ENCODE peak calls at places on chromosomes 12 and 14, in six cellular contexts. K is vagina, I is left ventricle myocardium inferior, W is cardiac muscle cell, M is kidney epithelial cell, O is stomach. X is an unnamed sample.
A peak's percentile ranks its signal among the peaks of the same experiment; 100 is the strongest.

GRCh38 chr12:54277823-54278276 is 2.1 kb downstream of the CBX5 start:
- DNase-seq in K (no peak), I (no peak), W (no peak), M (no peak), O (no peak), X (no peak)

GRCh38 chr12:66725031-66725430 is 46.2 kb upstream of the GRIP1 start:
- DNase-seq in K (no peak), I (no peak), W (no peak), M (no peak), O (no peak), X (no peak)

GRCh38 chr12:106127289-106128126 is 11.2 kb downstream of the NUAK1 start:
- DNase-seq in K (no peak), I (no peak), W (no peak), M (no peak), O (no peak), X (no peak)

GRCh38 chr14:24253936-24254335 is 9.0 kb downstream of the TGM1 start:
- DNase-seq in K (no peak), I (peak; percentile 2), W (no peak), M (no peak), O (no peak), X (no peak)

GRCh38 chr12:100234591-100235304 is 32.1 kb downstream of the DEPDC4 start:
- DNase-seq in K (no peak), I (no peak), W (peak; percentile 46), M (no peak), O (no peak), X (peak; percentile 50)

GRCh38 chr12:30415777-30416176 is 279.9 kb downstream of the IPO8 start:
- DNase-seq in K (no peak), I (no peak), W (no peak), M (no peak), O (no peak), X (no peak)

GRCh38 chr12:113271853-113272561 is 50.7 kb downstream of the TPCN1 start:
- DNase-seq in K (no peak), I (peak; percentile 85), W (no peak), M (no peak), O (peak; percentile 43), X (no peak)

GRCh38 chr12:69684472-69684871 is 14.6 kb downstream of the BEST3 start:
- DNase-seq in K (no peak), I (no peak), W (no peak), M (no peak), O (no peak), X (no peak)

GRCh38 chr14:38078393-38078792 is 129.3 kb upstream of the SSTR1 start:
- DNase-seq in K (no peak), I (no peak), W (no peak), M (no peak), O (peak; percentile 30), X (no peak)

GRCh38 chr12:131533139-131533538 is 177.8 kb upstream of the SFSWAP start:
- DNase-seq in K (no peak), I (no peak), W (no peak), M (no peak), O (no peak), X (no peak)

GRCh38 chr12:124617615-124618014 is 50.2 kb upstream of the NCOR2 start:
- DNase-seq in K (no peak), I (peak; percentile 70), W (no peak), M (no peak), O (no peak), X (no peak)

GRCh38 chr14:71532349-71532748 is 399.9 kb upstream of the RGS6 start:
- DNase-seq in K (no peak), I (no peak), W (no peak), M (no peak), O (no peak), X (no peak)

GRCh38 chr12:30599631-30600030 is 96.0 kb downstream of the IPO8 start:
- DNase-seq in K (no peak), I (no peak), W (no peak), M (no peak), O (no peak), X (no peak)

GRCh38 chr14:93832665-93833064 is 44.4 kb upstream of the PRIMA1 start:
- DNase-seq in K (peak; percentile 81), I (peak; percentile 48), W (no peak), M (no peak), O (peak; percentile 80), X (no peak)

GRCh38 chr12:46702581-46703344 is 123.0 kb downstream of the SLC38A4 start:
- DNase-seq in K (no peak), I (no peak), W (no peak), M (no peak), O (no peak), X (no peak)

GRCh38 chr14:62301911-62302310 is 539.7 kb downstream of the SNAPC1 start:
- DNase-seq in K (no peak), I (no peak), W (no peak), M (no peak), O (no peak), X (no peak)

GRCh38 chr12:55659486-55660385 is 23.0 kb downstream of the OR10P1 start:
- DNase-seq in K (no peak), I (peak; percentile 48), W (peak; percentile 52), M (no peak), O (no peak), X (peak; percentile 37)

GRCh38 chr12:10113085-10113484 is 14.3 kb upstream of the CLEC1A start:
- DNase-seq in K (no peak), I (no peak), W (no peak), M (no peak), O (no peak), X (no peak)

GRCh38 chr14:95961481-95961880 is 77.7 kb upstream of the C14orf132 start:
- DNase-seq in K (no peak), I (no peak), W (no peak), M (no peak), O (no peak), X (no peak)
- H3K4me3 ChIP-seq in K (no peak overlapping the region), I (no peak overlapping the region), W (no peak overlapping the region), M (no peak overlapping the region), O (no peak overlapping the region), X (no peak overlapping the region)

DNA sequence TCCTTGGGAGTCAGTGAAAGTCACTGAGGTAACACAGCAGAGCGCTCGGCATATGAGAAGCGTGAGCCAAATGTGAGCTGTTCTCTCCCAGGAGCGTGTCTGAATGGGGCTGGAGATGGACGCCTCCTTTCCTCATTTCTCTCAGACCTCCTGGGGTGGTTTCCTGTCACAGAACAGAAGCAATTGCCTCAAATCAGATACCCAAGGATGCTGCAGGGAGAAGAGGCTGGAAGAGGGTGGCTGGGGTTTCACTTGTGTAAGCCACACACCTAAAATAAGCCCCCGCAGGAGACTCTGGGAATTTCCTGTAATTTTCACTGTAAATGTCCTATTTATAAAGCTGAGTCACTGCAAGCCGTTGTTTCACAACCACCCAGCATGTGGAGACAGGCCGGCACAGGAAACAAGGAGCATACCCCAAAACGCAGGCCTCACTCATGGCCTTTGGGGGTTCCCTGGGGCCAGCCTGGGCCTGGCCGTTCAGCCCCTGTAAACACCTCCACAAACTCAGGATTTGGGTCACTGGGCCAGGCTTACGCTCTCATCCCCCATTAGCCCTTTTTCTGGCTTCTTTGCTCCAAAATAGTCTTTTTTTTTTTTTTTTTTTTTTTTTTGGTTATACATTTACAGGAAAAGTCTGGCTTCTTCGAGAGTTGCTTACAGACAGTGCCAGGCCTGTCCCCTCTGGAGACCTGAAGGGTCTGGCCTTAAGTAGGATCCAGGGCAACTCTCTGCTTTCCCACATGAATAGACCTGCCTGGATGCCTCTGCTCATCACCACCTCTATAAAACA is 55.3 kb downstream of the VCPKMT start:
- DNase-seq in K (no peak), I (peak; percentile 38), W (no peak), M (peak; percentile 82), O (no peak), X (peak; percentile 87)
- H3K4me3 ChIP-seq in K (no peak overlapping the region), I (peak overlapping the region; percentile 41), W (no peak overlapping the region), M (no peak overlapping the region), O (no peak overlapping the region), X (peak overlapping the region; percentile 67)

GRCh38 chr12:122895290-122895689 is 634 bp downstream of the VPS37B start:
- DNase-seq in K (no peak), I (no peak), W (no peak), M (no peak), O (no peak), X (no peak)

GRCh38 chr12:122891661-122892525 is 4.0 kb downstream of the VPS37B start:
- DNase-seq in K (no peak), I (no peak), W (peak; percentile 85), M (no peak), O (no peak), X (no peak)

GRCh38 chr12:122894173-122895121 is 1.5 kb downstream of the VPS37B start:
- DNase-seq in K (no peak), I (no peak), W (no peak), M (no peak), O (peak; percentile 89), X (no peak)

GRCh38 chr12:122895757-122896636 is at the start of gene VPS37B:
- DNase-seq in K (no peak), I (peak; percentile 83), W (peak; percentile 77), M (no peak), O (peak; percentile 87), X (peak; percentile 88)

DNA sequence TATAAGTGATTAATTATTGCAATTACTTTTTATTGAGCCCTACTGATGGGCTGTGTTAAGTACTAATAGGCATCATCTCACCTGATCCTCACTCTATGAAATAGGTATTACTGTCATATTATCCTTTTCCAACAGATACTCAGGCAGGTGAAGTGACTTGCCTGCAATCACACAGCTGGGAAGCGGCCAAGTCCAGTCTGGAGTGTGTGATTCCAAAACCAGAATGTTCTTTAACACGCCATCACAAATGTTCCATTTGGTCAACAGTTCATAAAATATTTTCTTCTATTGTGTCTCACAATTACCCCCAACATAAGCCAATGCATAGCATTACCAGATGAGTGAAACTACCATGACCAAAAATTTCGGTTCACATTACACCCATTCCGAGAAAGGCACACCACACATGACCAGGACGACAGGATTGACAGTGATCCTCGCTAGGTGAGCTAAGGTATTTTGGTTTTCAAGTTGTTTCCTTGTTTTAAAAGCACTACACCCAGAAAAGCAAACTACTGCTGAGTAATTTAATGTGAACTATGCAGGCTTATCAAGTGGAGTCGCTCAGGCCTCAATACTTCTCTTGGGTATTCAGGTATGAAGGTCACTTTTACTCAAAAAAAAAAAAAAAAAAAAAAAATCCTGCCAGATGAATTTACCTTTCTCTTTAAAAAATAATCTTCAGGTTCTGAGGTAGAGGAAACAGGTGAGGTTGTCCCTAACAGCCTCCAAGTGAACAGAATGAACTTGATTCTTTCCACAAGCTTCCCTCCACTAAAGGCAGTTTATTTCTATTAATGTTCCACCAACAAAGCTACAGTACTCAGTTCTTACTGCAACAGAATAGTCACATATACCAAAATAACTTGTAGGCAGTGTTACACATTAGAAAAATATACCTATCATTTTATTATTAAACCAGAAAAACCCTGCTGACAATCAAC is 2.4 kb downstream of the VPS37B start:
- DNase-seq in K (no peak), I (no peak), W (no peak), M (no peak), O (peak; percentile 65), X (no peak)
- H3K4me3 ChIP-seq in K (peak overlapping the region; percentile 97), I (peak overlapping the region; percentile 78), W (no peak overlapping the region), M (no peak overlapping the region), O (peak overlapping the region; percentile 97), X (no peak overlapping the region)

DNA sequence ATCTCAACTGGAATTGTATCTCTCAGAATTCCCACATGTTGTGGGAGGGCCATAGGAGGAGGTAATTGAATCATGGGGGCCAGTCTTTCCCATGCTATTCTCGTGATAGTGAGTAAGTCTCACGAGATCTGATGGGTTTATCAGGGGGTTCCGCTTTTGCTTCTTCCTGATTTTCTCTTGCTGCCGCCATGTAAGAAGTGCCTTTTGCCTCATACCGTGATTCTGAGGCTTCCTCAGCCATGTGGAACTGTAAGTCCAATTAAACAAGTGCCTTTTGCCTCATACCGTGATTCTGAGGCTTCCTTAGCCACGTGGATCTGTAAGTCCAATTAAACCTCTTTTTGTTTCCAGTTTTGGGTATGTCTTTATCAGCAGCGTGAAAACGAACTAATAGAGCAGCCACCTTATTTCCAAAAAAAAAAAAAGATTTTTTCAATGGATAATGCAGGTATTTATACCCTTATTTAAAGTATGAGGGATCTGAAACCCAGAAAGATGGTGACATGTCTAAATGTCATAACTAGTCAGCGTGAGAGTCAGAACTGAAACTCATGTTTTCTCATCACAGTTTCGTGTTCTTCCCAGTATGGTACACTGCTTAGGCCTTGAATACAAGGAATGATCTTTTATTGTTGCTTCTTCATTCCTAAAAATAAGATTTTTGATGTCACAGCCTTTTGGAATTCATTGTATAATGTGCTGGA is 89.6 kb downstream of the ERC1 start:
- DNase-seq in K (no peak), I (no peak), W (no peak), M (no peak), O (no peak), X (peak; percentile 66)
- H3K4me3 ChIP-seq in K (no peak overlapping the region), I (no peak overlapping the region), W (no peak overlapping the region), M (no peak overlapping the region), O (no peak overlapping the region), X (no peak overlapping the region)